ENCODE peak calls at places on chromosomes 11 and 22, in eight cellular contexts. M, B, A, R, S, D, O and N are unnamed samples.

GRCh38 chr22:37014835-37015586 is 4.2 kb downstream of the TST start:
- DNase-seq in M (no peak), B (no peak), A (no peak), R (no peak), S (no peak), D (no peak), O (no peak), N (no peak)

GRCh38 chr11:12164061-12165014 is 53.9 kb downstream of the MICAL2 start:
- DNase-seq in M (no peak), B (no peak), A (no peak), R (no peak), S (no peak), D (no peak), O (no peak), N (no peak)

GRCh38 chr11:44380009-44380313 is 70.0 kb upstream of the ALX4 start:
- DNase-seq in M (no peak), B (no peak), A (no peak), R (no peak), S (no peak), D (no peak), O (no peak), N (no peak)

GRCh38 chr22:19330865-19331418 is 39.4 kb upstream of the CLTCL1 start:
- DNase-seq in M (no peak), B (no peak), A (no peak), R (no peak), S (no peak), D (no peak), O (no peak), N (no peak)

GRCh38 chr11:14519692-14520085 is 497 bp downstream of the PSMA1 start:
- DNase-seq in M (no peak), B (no peak), A (no peak), R (peak), S (no peak), D (no peak), O (no peak), N (no peak)

GRCh38 chr22:37229805-37230672 is 14.0 kb downstream of the RAC2 start:
- DNase-seq in M (no peak), B (peak), A (no peak), R (peak), S (peak), D (no peak), O (peak), N (peak)

GRCh38 chr11:94563176-94563847 is 3.9 kb upstream of the PIWIL4 start:
- DNase-seq in M (no peak), B (no peak), A (no peak), R (no peak), S (no peak), D (peak), O (no peak), N (no peak)

GRCh38 chr22:33918676-33919590 is 1.3 kb downstream of the LARGE1 start:
- DNase-seq in M (no peak), B (no peak), A (no peak), R (no peak), S (no peak), D (peak), O (no peak), N (peak)

GRCh38 chr11:1375161-1375954 is 14.4 kb upstream of the BRSK2 start:
- DNase-seq in M (no peak), B (no peak), A (no peak), R (no peak), S (no peak), D (no peak), O (no peak), N (no peak)

GRCh38 chr22:36734171-36735058 is 30.9 kb upstream of the CACNG2 start:
- DNase-seq in M (no peak), B (peak), A (peak), R (no peak), S (no peak), D (no peak), O (no peak), N (no peak)

GRCh38 chr11:8962827-8963226 is 1.4 kb downstream of the TMEM9B start:
- DNase-seq in M (no peak), B (no peak), A (no peak), R (no peak), S (no peak), D (no peak), O (no peak), N (no peak)

GRCh38 chr11:118438314-118438931 is 2.1 kb downstream of the KMT2A start:
- DNase-seq in M (peak), B (peak), A (peak), R (no peak), S (peak), D (peak), O (peak), N (peak)

GRCh38 chr11:7449841-7450214 is 35.5 kb upstream of the OLFML1 start:
- DNase-seq in M (no peak), B (no peak), A (no peak), R (no peak), S (no peak), D (peak), O (no peak), N (no peak)

GRCh38 chr11:117993988-117994741 is 8.0 kb downstream of the IL10RA start:
- DNase-seq in M (no peak), B (no peak), A (no peak), R (no peak), S (no peak), D (peak), O (no peak), N (peak)

GRCh38 chr11:71282581-71283351 is 30.4 kb upstream of the SHANK2 start:
- DNase-seq in M (no peak), B (no peak), A (no peak), R (no peak), S (no peak), D (no peak), O (no peak), N (no peak)

GRCh38 chr11:72422414-72422813 is 11.9 kb downstream of the CLPB start:
- DNase-seq in M (no peak), B (no peak), A (no peak), R (no peak), S (no peak), D (peak), O (no peak), N (no peak)

GRCh38 chr11:73950869-73951710 is at the start of gene DNAJB13:
- DNase-seq in M (no peak), B (peak), A (peak), R (no peak), S (no peak), D (peak), O (no peak), N (peak)

GRCh38 chr11:24664399-24664798 is 167.5 kb downstream of the LUZP2 start:
- DNase-seq in M (no peak), B (no peak), A (no peak), R (no peak), S (no peak), D (no peak), O (no peak), N (no peak)

GRCh38 chr11:65434057-65434666 is 11.6 kb downstream of the NEAT1 start:
- DNase-seq in M (no peak), B (no peak), A (no peak), R (no peak), S (no peak), D (no peak), O (no peak), N (no peak)

GRCh38 chr11:87072787-87073186 is 35.1 kb downstream of the TMEM135 start:
- DNase-seq in M (no peak), B (no peak), A (no peak), R (no peak), S (no peak), D (no peak), O (no peak), N (no peak)

GRCh38 chr11:44913502-44913901 is 37.2 kb downstream of the TP53I11 start:
- DNase-seq in M (no peak), B (no peak), A (no peak), R (no peak), S (no peak), D (no peak), O (no peak), N (no peak)

GRCh38 chr11:119101367-119101758 is 290 bp downstream of the DPAGT1 start:
- DNase-seq in M (no peak), B (no peak), A (no peak), R (no peak), S (no peak), D (no peak), O (no peak), N (no peak)